ENCODE peak calls at places on chromosomes 1 and 21, in seven cellular contexts. K is amygdala; P is HS-5; A is stimulated activated CD8-positive, alpha-beta memory T cell treated with anti-CD3 and anti-CD28 coated beads, Interleukin-7, amount 100 ng/mL, for 1 hour; Q is stimulated activated CD4-positive, alpha-beta T cell treated with anti-CD3 and anti-CD28 coated beads, Interleukin-1b, Interleukin-23, amount 100 ng/mL, for 24 hours; I is EL; Y is mesendoderm. L is an unnamed sample.
A peak's percentile ranks its signal among the peaks of the same experiment; 100 is the strongest.

GRCh38 chr1:112954945-112955677 is 885 bp downstream of the SLC16A1 start:
- DNase-seq in K (no peak), P (no peak), A (peak; percentile 5), Q (peak; percentile 52), I (peak; percentile 74), Y (peak; percentile 92), L (no peak)

GRCh38 chr1:88802404-88802803 is 89.0 kb downstream of the GTF2B start:
- DNase-seq in K (no peak), P (no peak), A (no peak), Q (no peak), I (peak; percentile 7), Y (no peak), L (no peak)

GRCh38 chr1:172885976-172886375 is 164.8 kb downstream of the TNFSF18 start:
- DNase-seq in K (no peak), P (no peak), A (no peak), Q (no peak), I (peak; percentile 66), Y (peak; percentile 30), L (no peak)

GRCh38 chr1:80509965-80510522 is 1290.7 kb upstream of the ADGRL2 start:
- DNase-seq in K (no peak), P (peak; percentile 15), A (no peak), Q (no peak), I (peak; percentile 6), Y (peak; percentile 96), L (no peak)

GRCh38 chr1:78840447-78841251 is 165.9 kb downstream of the ADGRL4 start:
- DNase-seq in K (no peak), P (no peak), A (no peak), Q (no peak), I (peak; percentile 78), Y (peak; percentile 27), L (peak; percentile 60)

GRCh38 chr1:183444243-183444642 is 26.1 kb upstream of the NMNAT2 start:
- DNase-seq in K (no peak), P (no peak), A (no peak), Q (no peak), I (peak; percentile 25), Y (peak; percentile 23), L (no peak)

GRCh38 chr21:39014751-39015150 is 168.5 kb downstream of the PSMG1 start:
- DNase-seq in K (no peak), P (peak; percentile 95), A (no peak), Q (no peak), I (peak; percentile 98), Y (no peak), L (peak; percentile 71)

GRCh38 chr1:209899948-209900347 is 38.1 kb upstream of the SYT14 start:
- DNase-seq in K (no peak), P (no peak), A (no peak), Q (peak; percentile 6), I (no peak), Y (peak; percentile 80), L (no peak)

GRCh38 chr1:179058343-179059184 is 23.3 kb upstream of the TOR3A start:
- DNase-seq in K (no peak), P (peak; percentile 63), A (no peak), Q (no peak), I (peak; percentile 82), Y (peak; percentile 64), L (no peak)

GRCh38 chr1:118535901-118536300 is 350.9 kb upstream of the SPAG17 start:
- DNase-seq in K (no peak), P (no peak), A (no peak), Q (no peak), I (no peak), Y (no peak), L (no peak)

GRCh38 chr1:161919229-161919628 is 104.4 kb downstream of the OLFML2B start:
- DNase-seq in K (no peak), P (no peak), A (no peak), Q (no peak), I (no peak), Y (no peak), L (no peak)

GRCh38 chr1:63703661-63704060 is 70.2 kb upstream of the ROR1 start:
- DNase-seq in K (no peak), P (no peak), A (no peak), Q (no peak), I (no peak), Y (no peak), L (no peak)